ENCODE peak calls at places on chromosomes 7 and 10, in seven cellular contexts. D is GM12891; Q is NCI-H526; N is EL; Y is NCI-H2029 treated with DMSO at 0.1 percent for 48 hours; X is GM10248; U is stimulated activated CD4-positive, alpha-beta T cell treated with anti-CD3 and anti-CD28 coated beads, Interleukin-4, amount 100 ng/mL, for 48 hours. M is an unnamed sample.

GRCh38 chr7:80641548-80641947 is 3.1 kb downstream of the CD36 start:
- DNase-seq in D (no peak), Q (no peak), N (no peak), Y (no peak), X (no peak), U (no peak), M (peak)

GRCh38 chr7:141676618-141677017 is 25.3 kb downstream of the DENND11 start:
- DNase-seq in D (no peak), Q (no peak), N (no peak), Y (no peak), X (no peak), U (no peak), M (no peak)

GRCh38 chr7:77606561-77606960 is 69.5 kb downstream of the PTPN12 start:
- DNase-seq in D (no peak), Q (no peak), N (no peak), Y (no peak), X (no peak), U (no peak), M (no peak)

GRCh38 chr10:22335204-22335956 is 9.9 kb upstream of the SPAG6 start:
- DNase-seq in D (no peak), Q (no peak), N (peak), Y (no peak), X (peak), U (peak), M (peak)

GRCh38 chr7:81284576-81284975 is 365.7 kb upstream of the SEMA3C start:
- DNase-seq in D (no peak), Q (no peak), N (peak), Y (no peak), X (no peak), U (no peak), M (peak)

GRCh38 chr7:122055072-122055471 is 89.0 kb downstream of the AASS start:
- DNase-seq in D (no peak), Q (no peak), N (no peak), Y (no peak), X (no peak), U (no peak), M (no peak)

GRCh38 chr7:69402696-69403095 is 195.6 kb upstream of the AUTS2 start:
- DNase-seq in D (no peak), Q (no peak), N (no peak), Y (no peak), X (no peak), U (no peak), M (no peak)

GRCh38 chr7:140966561-140967234 is 42.0 kb upstream of the BRAF start:
- DNase-seq in D (no peak), Q (no peak), N (no peak), Y (no peak), X (no peak), U (no peak), M (no peak)

GRCh38 chr7:31106303-31107105 is 54.4 kb downstream of the ADCYAP1R1 start:
- DNase-seq in D (no peak), Q (no peak), N (no peak), Y (no peak), X (no peak), U (no peak), M (no peak)

GRCh38 chr10:118692911-118693310 is 61.9 kb downstream of the CACUL1 start:
- DNase-seq in D (no peak), Q (no peak), N (peak), Y (no peak), X (no peak), U (no peak), M (peak)

GRCh38 chr10:1570652-1571051 is 166.7 kb downstream of the ADARB2 start:
- DNase-seq in D (no peak), Q (no peak), N (no peak), Y (no peak), X (no peak), U (no peak), M (no peak)

GRCh38 chr7:47895026-47895425 is 53.2 kb downstream of the PKD1L1 start:
- DNase-seq in D (no peak), Q (no peak), N (no peak), Y (no peak), X (no peak), U (no peak), M (no peak)

GRCh38 chr10:30829921-30830671 is 200.5 kb upstream of the LYZL2 start:
- DNase-seq in D (no peak), Q (no peak), N (peak), Y (no peak), X (no peak), U (no peak), M (peak)

GRCh38 chr7:132508724-132509348 is 67.4 kb downstream of the PLXNA4 start:
- DNase-seq in D (no peak), Q (no peak), N (no peak), Y (no peak), X (no peak), U (no peak), M (no peak)

GRCh38 chr10:118664321-118664720 is 68.9 kb upstream of the PRLHR start:
- DNase-seq in D (no peak), Q (no peak), N (no peak), Y (no peak), X (no peak), U (no peak), M (no peak)

GRCh38 chr7:129122751-129123516 is 21.6 kb upstream of the TSPAN33 start:
- DNase-seq in D (peak), Q (no peak), N (no peak), Y (no peak), X (peak), U (no peak), M (no peak)

GRCh38 chr7:152989889-152990380 is 230.4 kb downstream of the ACTR3B start:
- DNase-seq in D (no peak), Q (peak), N (no peak), Y (no peak), X (no peak), U (no peak), M (no peak)

GRCh38 chr7:27096756-27097514 is 1.1 kb upstream of the HOXA1 start:
- DNase-seq in D (no peak), Q (peak), N (peak), Y (no peak), X (no peak), U (no peak), M (peak)

GRCh38 chr7:55119571-55119970 is 100.8 kb downstream of the EGFR start:
- DNase-seq in D (no peak), Q (no peak), N (no peak), Y (no peak), X (no peak), U (no peak), M (no peak)

M was measured in AG08395.